ENCODE peak calls at places on chromosomes 11 and 22, in four cellular contexts. S is neural progenitor cell, F is MM.1S, C is psoas muscle. K is an unnamed sample. For H3K9me3 and H3K27me3, the result is how much of the 10 kb centered on the place peaks cover.

GRCh38 chr11:10584071-10584501 is 15.6 kb upstream of the LYVE1 start:
- DNase-seq in C (no peak), S (no peak), F (no peak), K (peak)

GRCh38 chr11:65479184-65480145 is 19.4 kb upstream of the MALAT1 start:
- DNase-seq in C (peak), S (peak), F (no peak), K (no peak)

GRCh38 chr22:17706451-17706900 is 67.8 kb downstream of the BID start:
- DNase-seq in F (peak), C (no peak), S (no peak), K (peak)

GRCh38 chr11:130189492-130190210 is 30.1 kb downstream of the ST14 start:
- DNase-seq in S (no peak), C (no peak), F (no peak), K (no peak)

GRCh38 chr22:20867179-20868099 is 8.6 kb downstream of the SNAP29 start:
- DNase-seq in S (no peak), C (peak), F (peak), K (no peak)

GRCh38 chr22:19766506-19767426 is 6.2 kb downstream of the TBX1 start:
- DNase-seq in C (peak), F (peak), S (peak), K (no peak)

GRCh38 chr11:74626130-74626529 is 33.7 kb downstream of the POLD3 start:
- DNase-seq in S (no peak), C (no peak), F (no peak), K (no peak)

GRCh38 chr11:86717817-86718501 is 45.5 kb upstream of the ME3 start:
- DNase-seq in S (no peak), F (no peak), C (no peak), K (no peak)

GRCh38 chr11:118619444-118620205 is 12.2 kb downstream of the PHLDB1 start:
- DNase-seq in S (no peak), C (peak), F (no peak), K (peak)

GRCh38 chr11:124195419-124195734 is 12.2 kb downstream of the OR10D3 start:
- DNase-seq in C (no peak), S (no peak), F (no peak), K (no peak)

GRCh38 chr11:128695539-128696221 is 1.8 kb downstream of the FLI1 start:
- DNase-seq in F (peak), S (no peak), C (no peak), K (no peak)

GRCh38 chr11:64333556-64333955 is 6.4 kb upstream of the CCDC88B start:
- DNase-seq in F (no peak), C (no peak), S (no peak), K (no peak)

GRCh38 chr22:43566561-43567332 is 154.9 kb downstream of the MPPED1 start:
- DNase-seq in C (no peak), S (no peak), F (no peak), K (no peak)

GRCh38 chr22:46088541-46089311 is 61.6 kb upstream of the PPARA start:
- DNase-seq in S (no peak), F (no peak), C (peak), K (no peak)

GRCh38 chr11:16784097-16784496 is 45.6 kb downstream of the C11orf58 start:
- DNase-seq in F (no peak), C (no peak), S (peak), K (no peak)

GRCh38 chr22:45208993-45209838 is 31.5 kb downstream of the KIAA0930 start:
- DNase-seq in F (no peak), S (peak), C (peak), K (peak)

GRCh38 chr11:67364169-67364568 is 9.2 kb downstream of the CLCF1 start:
- DNase-seq in F (no peak), C (no peak), S (no peak), K (no peak)

GRCh38 chr11:61007971-61008896 is 36.8 kb downstream of the CD6 start:
- DNase-seq in F (no peak), C (no peak), S (peak), K (no peak)

GRCh38 chr22:19438286-19438685 is 5.9 kb downstream of the MRPL40 start:
- DNase-seq in C (no peak), F (no peak), S (no peak), K (no peak)

GRCh38 chr11:70247710-70248072 is 22.8 kb upstream of the PPFIA1 start:
- DNase-seq in F (no peak), S (no peak), C (peak), K (no peak)

GRCh38 chr11:88188251-88189030 is 13.2 kb upstream of the RAB38 start:
- DNase-seq in F (no peak), C (no peak), S (no peak), K (no peak)

GRCh38 chr11:14012836-14013235 is 50.3 kb downstream of the SPON1 start:
- DNase-seq in F (no peak), C (no peak), S (no peak), K (no peak)

GRCh38 chr22:26949193-26949592 is 291.8 kb downstream of the MIAT start:
- DNase-seq in S (peak), F (no peak), C (no peak), K (no peak)

GRCh38 chr11:78354741-78355705 is 62.6 kb downstream of the GAB2 start:
- DNase-seq in S (peak), F (no peak), C (no peak), K (no peak)

GRCh38 chr11:124115782-124116616 is 749 bp downstream of the VWA5A start:
- DNase-seq in C (no peak), S (peak), F (no peak), K (no peak)

GRCh38 chr22:42924436-42924835 is 67.4 kb upstream of the ARFGAP3 start:
- DNase-seq in F (no peak), C (no peak), S (no peak), K (no peak)

GRCh38 chr11:96012086-96012824 is 88.3 kb upstream of the MTMR2 start:
- DNase-seq in C (no peak), F (peak), S (peak), K (no peak)

GRCh38 chr11:67634366-67635230 is 4.9 kb upstream of the NUDT8 start:
- DNase-seq in S (no peak), C (no peak), F (no peak), K (no peak)

GRCh38 chr11:15845261-15845660 is 511.1 kb downstream of the SOX6 start:
- DNase-seq in S (peak), C (no peak), F (no peak), K (no peak)

GRCh38 chr11:101706541-101706940 is 122.7 kb upstream of the TRPC6 start:
- DNase-seq in S (no peak), F (no peak), C (no peak), K (peak)

GRCh38 chr22:48053973-48054372 is 1291.5 kb downstream of the TBC1D22A start:
- DNase-seq in C (no peak), S (no peak), F (no peak), K (no peak)
- H3K9me3 ChIP-seq in C (under half), S (under half), F (under half), K (half or more)

GRCh38 chr22:39318507-39319283 is 728 bp downstream of the RPL3 start:
- DNase-seq in S (peak), C (peak), F (peak), K (no peak)

GRCh38 chr22:39317756-39318506 is 1.5 kb downstream of the RPL3 start:
- DNase-seq in F (no peak), C (no peak), S (no peak), K (no peak)

GRCh38 chr22:39317084-39317755 is 2.2 kb downstream of the RPL3 start:
- DNase-seq in F (peak), C (no peak), S (no peak), K (no peak)

GRCh38 chr22:39316440-39317083 is 2.9 kb downstream of the RPL3 start:
- DNase-seq in S (peak), C (peak), F (peak), K (peak)

DNA sequence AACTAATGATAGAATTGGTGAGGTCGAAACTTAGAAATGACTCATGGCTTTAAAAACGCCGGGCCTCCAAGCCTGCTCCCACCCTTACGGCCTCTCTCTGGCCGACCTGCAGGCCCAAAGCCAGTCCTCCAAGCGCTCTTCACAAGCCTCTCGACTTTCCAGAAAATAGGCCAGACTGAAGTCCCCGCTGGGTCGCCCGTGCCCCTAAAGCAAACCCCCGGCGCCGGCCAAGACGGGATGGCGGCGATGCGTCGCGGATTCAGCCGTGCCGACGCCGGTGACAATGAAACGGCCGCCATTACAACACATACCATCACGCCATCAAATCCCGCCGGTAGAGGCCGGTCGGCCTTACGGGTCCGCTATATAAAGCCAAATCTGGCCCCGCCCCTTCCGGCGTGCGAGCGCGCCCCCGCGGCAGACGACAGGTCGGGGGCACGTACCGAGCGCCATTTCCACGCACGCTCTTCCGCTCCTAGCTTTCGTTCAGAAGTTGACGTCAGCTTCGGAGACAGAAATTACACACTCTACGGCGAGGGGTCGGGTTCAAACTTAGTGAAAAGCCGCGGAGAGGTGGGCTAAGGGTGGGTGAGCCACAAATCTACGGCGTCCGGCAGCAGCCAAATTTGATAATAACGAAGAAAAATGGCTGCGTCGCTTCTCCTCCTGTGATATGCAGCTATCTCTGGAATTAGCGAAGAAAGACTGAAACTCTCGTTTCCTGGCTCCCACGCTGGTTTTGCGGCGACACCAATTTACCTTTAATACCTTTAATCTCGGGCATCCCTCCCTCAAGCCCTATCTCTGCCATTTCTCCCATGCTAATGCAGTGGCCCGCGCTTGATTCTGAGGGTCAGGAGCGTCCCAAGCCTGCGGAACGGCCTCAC is at the start of gene RPL3:
- DNase-seq in F (peak), S (peak), C (peak), K (peak)
- H3K27ac ChIP-seq in F (peak), S (peak), C (peak), K (peak)

GRCh38 chr11:8577791-8578581 is 16.0 kb downstream of the STK33 start:
- DNase-seq in S (no peak), C (no peak), F (no peak), K (no peak)

GRCh38 chr11:8574798-8575197 is 19.2 kb downstream of the STK33 start:
- DNase-seq in F (no peak), S (no peak), C (no peak), K (no peak)

GRCh38 chr11:8573750-8574149 is 20.3 kb downstream of the STK33 start:
- DNase-seq in S (no peak), F (no peak), C (no peak), K (no peak)
- H3K27me3 ChIP-seq in S (under half), F (under half), C (under half), K (under half)

GRCh38 chr11:55719608-55720160 is 53.6 kb upstream of the OR5D13 start:
- DNase-seq in F (no peak), S (no peak), C (no peak), K (no peak)
- H3K9me3 ChIP-seq in F (under half), S (under half), C (under half), K (under half)

DNA sequence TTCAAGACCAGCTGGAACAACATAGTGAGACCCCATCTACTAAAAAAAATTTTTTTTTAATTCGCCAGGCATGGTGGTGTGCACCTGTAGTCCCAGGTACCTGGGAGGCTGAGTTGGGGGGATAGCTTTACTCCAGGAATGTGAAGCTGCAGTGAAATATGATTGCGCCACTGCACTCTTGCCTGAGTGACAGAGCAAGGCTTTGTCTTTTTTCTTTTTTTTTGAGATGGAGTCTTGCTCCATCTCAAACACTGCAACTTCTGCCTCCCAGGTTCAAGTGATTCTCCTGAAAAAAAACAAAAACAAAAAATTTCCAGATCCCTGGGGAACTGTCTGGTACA is 16.3 kb downstream of the ASCC2 start:
- DNase-seq in F (no peak), C (no peak), S (no peak), K (no peak)
- H3K27ac ChIP-seq in F (no peak), C (peak), S (no peak), K (peak)

GRCh38 chr11:8081591-8082021 is 595 bp downstream of the TUB start:
- DNase-seq in C (no peak), F (no peak), S (peak), K (no peak)

GRCh38 chr11:8082391-8083087 is 1.5 kb downstream of the TUB start:
- DNase-seq in C (no peak), F (no peak), S (peak), K (no peak)

GRCh38 chr11:8080674-8081590 is at the start of gene TUB:
- DNase-seq in F (no peak), C (no peak), S (peak), K (no peak)

GRCh38 chr11:8080069-8080670 is 841 bp upstream of the TUB start:
- DNase-seq in S (no peak), F (no peak), C (no peak), K (no peak)

GRCh38 chr11:8079111-8079675 is 1.8 kb upstream of the TUB start:
- DNase-seq in S (no peak), F (no peak), C (no peak), K (no peak)
- H3K27me3 ChIP-seq in S (under half), F (under half), C (under half), K (under half)

GRCh38 chr22:48592066-48592345 is 1235.7 kb downstream of the BRD1 start:
- DNase-seq in C (peak), F (no peak), S (no peak), K (no peak)
- H3K9me3 ChIP-seq in C (under half), F (under half), S (under half), K (half or more)

K was measured in AG04450.